ENCODE peak calls at places on chromosomes 6 and 20, in six cellular contexts. Q is GM23248, J is IMR-90, Z is Peyer's patch, U is tibial artery, O is aorta. C is an unnamed sample.

GRCh38 chr6:97689078-97689754 is 406.2 kb upstream of the MMS22L start:
- DNase-seq in Q (no peak), J (no peak), Z (no peak), U (no peak), O (no peak), C (no peak)

GRCh38 chr6:137705166-137706064 is 161.6 kb upstream of the TNFAIP3 start:
- DNase-seq in Q (peak; percentile 76), J (peak; percentile 63), Z (peak; percentile 54), U (peak; percentile 54), O (no peak), C (peak; percentile 56)

GRCh38 chr20:48621256-48622078 is 206.3 kb downstream of the PREX1 start:
- DNase-seq in Q (peak; percentile 68), J (peak; percentile 4), Z (no peak), U (no peak), O (peak; percentile 69), C (peak; percentile 20)

GRCh38 chr20:64242003-64242796 is 13.3 kb upstream of the PCMTD2 start:
- DNase-seq in Q (no peak), J (no peak), Z (no peak), U (no peak), O (peak; percentile 51), C (peak; percentile 38)

GRCh38 chr6:16064687-16065086 is 64.2 kb upstream of the MYLIP start:
- DNase-seq in Q (no peak), J (no peak), Z (no peak), U (no peak), O (no peak), C (no peak)

GRCh38 chr6:33343953-33344611 is 26.5 kb upstream of the ZBTB22 start:
- DNase-seq in Q (no peak), J (no peak), Z (peak; percentile 76), U (no peak), O (no peak), C (no peak)

GRCh38 chr20:47973519-47974233 is 188.4 kb upstream of the SULF2 start:
- DNase-seq in Q (no peak), J (no peak), Z (no peak), U (no peak), O (no peak), C (peak; percentile 57)

GRCh38 chr6:31651602-31652191 is 764 bp downstream of the BAG6 start:
- DNase-seq in Q (peak; percentile 91), J (peak; percentile 80), Z (peak; percentile 67), U (peak; percentile 84), O (no peak), C (peak; percentile 78)

GRCh38 chr20:12591949-12592470 is 416.8 kb upstream of the SPTLC3 start:
- DNase-seq in Q (no peak), J (no peak), Z (no peak), U (no peak), O (no peak), C (no peak)

GRCh38 chr20:25195962-25196700 is 619 bp downstream of the ENTPD6 start:
- DNase-seq in Q (no peak), J (peak; percentile 5), Z (peak; percentile 44), U (no peak), O (peak; percentile 84), C (no peak)

GRCh38 chr6:119891206-119891605 is 541.6 kb upstream of the MAN1A1 start:
- DNase-seq in Q (no peak), J (no peak), Z (no peak), U (no peak), O (no peak), C (no peak)

GRCh38 chr20:10671850-10672578 is 1.8 kb downstream of the JAG1 start:
- DNase-seq in Q (peak; percentile 71), J (peak; percentile 46), Z (no peak), U (peak; percentile 88), O (peak; percentile 88), C (peak; percentile 67)

GRCh38 chr6:1608976-1609661 is 596 bp upstream of the FOXC1 start:
- DNase-seq in Q (peak; percentile 50), J (peak; percentile 8), Z (no peak), U (peak; percentile 62), O (peak; percentile 93), C (peak; percentile 50)

GRCh38 chr6:1609662-1610496 is at the start of gene FOXC1:
- DNase-seq in Q (peak; percentile 96), J (peak; percentile 94), Z (no peak), U (peak; percentile 93), O (peak; percentile 97), C (peak; percentile 87)

GRCh38 chr6:1607557-1608221 is 2.0 kb upstream of the FOXC1 start:
- DNase-seq in Q (peak; percentile 31), J (no peak), Z (no peak), U (no peak), O (peak; percentile 79), C (peak; percentile 59)

GRCh38 chr6:1607236-1607556 is 2.5 kb upstream of the FOXC1 start:
- DNase-seq in Q (no peak), J (no peak), Z (no peak), U (no peak), O (no peak), C (no peak)

DNA sequence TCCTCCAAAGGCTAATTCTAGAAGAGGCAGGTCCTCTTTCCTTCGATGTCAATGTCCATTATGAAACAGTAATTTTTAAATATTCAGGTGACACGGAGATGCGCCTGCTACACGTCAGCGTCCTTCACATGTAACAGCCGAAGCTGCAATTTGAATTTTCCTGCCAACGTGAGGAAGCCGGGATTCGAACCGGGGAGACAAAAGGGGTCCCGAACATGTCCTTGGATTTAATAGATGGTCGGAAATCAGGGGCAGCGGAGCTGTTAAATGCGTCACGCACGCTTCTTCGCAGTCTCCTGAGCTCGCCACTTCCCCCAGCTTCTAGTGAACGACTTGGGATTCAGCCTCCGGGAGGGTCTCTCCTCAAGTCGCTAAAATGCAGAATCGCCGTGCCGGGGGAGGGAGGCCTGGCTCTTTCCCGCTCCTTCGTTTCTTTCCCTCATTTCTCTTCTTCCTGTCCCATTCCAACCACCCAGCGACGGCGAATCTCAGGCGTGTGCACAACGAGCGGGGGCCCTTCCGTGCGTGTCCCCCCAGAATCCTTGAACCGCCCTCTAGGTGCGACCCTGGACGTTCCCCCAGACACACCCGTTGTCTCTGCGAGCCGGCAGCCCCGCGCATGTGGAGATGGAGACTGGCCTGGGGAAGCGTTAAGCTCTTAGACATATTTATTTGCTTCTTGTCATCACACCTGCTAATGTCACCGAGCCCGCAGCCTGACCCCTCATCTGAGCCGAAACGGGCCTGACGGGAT is 1.3 kb upstream of the FOXC1 start:
- DNase-seq in Q (peak; percentile 19), J (no peak), Z (no peak), U (no peak), O (no peak), C (no peak)
- H3K4me3 ChIP-seq in Q (no peak overlapping the region), J (no peak overlapping the region), Z (no peak overlapping the region), U (peak overlapping the region; percentile 70), O (peak overlapping the region; percentile 92), C (no peak overlapping the region)

GRCh38 chr6:121443953-121444590 is 8.6 kb downstream of the GJA1 start:
- DNase-seq in Q (peak; percentile 49), J (no peak), Z (no peak), U (no peak), O (no peak), C (no peak)

GRCh38 chr6:121442591-121442990 is 7.1 kb downstream of the GJA1 start:
- DNase-seq in Q (peak; percentile 40), J (no peak), Z (no peak), U (no peak), O (no peak), C (no peak)

GRCh38 chr6:121437861-121438651 is 2.6 kb downstream of the GJA1 start:
- DNase-seq in Q (peak; percentile 77), J (peak; percentile 52), Z (no peak), U (peak; percentile 40), O (peak; percentile 79), C (no peak)

GRCh38 chr6:121439456-121440250 is 4.2 kb downstream of the GJA1 start:
- DNase-seq in Q (peak; percentile 16), J (no peak), Z (no peak), U (no peak), O (no peak), C (no peak)

DNA sequence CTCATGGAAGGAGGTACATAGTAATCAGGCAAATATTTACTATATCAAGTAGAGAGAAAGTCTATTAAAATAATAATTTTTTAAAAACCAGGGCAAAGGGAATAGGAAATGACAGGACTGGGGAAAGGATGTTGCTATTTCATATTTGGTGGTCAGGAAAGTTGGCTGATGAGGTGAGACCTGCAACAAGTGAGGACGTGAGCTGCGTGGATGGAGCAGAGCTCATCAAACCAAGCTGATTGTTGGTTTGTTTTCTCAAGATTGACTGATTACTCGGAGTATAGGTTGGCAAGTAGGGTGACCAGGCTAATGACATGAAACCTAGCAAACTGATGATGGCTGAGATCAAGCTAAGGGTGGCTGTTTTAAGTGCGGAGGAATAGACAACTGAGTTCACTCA is 6.0 kb downstream of the GJA1 start:
- DNase-seq in Q (no peak), J (no peak), Z (no peak), U (no peak), O (no peak), C (no peak)
- H3K27ac ChIP-seq in Q (no peak overlapping the region), J (peak overlapping the region; percentile 27), Z (no peak overlapping the region), U (peak overlapping the region; percentile 42), O (peak overlapping the region; percentile 39), C (no peak overlapping the region)

DNA sequence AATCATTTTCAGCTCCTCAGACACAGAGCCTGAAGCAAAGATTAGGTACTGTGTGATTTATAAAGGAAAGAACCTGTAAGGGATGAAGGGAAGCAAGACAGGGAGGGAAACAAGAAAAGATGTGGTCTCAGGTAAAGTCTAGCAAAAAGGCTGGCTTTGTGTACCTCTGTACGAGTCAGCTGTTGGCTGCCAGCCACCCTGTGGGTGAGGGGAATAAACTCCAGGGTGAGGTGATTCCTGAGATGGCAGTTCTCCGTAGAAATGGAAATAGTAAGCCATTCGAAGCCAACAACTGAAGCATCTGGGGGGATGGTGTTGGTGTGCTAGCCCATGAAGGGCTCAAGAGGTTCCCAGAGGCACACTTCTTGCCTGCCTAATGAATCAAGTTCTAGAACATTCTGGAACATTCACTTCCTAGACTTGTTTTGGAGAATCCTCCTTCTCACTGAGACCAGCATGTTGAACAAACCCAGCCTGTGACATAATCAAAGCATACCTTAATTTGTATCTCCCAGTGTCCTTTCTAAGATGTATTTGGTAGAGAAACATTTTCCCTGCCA is 10.6 kb upstream of the TTPAL start:
- DNase-seq in Q (no peak), J (no peak), Z (no peak), U (no peak), O (peak; percentile 22), C (peak; percentile 86)
- H3K4me1 ChIP-seq in Q (no peaks in the 10 kb centered on the region), J (no peaks in the 10 kb centered on the region), Z (no peaks in the 10 kb centered on the region), U (no peaks in the 10 kb centered on the region), O (no peaks in the 10 kb centered on the region), C (peaks cover 82% of the 10 kb centered on the region)

DNA sequence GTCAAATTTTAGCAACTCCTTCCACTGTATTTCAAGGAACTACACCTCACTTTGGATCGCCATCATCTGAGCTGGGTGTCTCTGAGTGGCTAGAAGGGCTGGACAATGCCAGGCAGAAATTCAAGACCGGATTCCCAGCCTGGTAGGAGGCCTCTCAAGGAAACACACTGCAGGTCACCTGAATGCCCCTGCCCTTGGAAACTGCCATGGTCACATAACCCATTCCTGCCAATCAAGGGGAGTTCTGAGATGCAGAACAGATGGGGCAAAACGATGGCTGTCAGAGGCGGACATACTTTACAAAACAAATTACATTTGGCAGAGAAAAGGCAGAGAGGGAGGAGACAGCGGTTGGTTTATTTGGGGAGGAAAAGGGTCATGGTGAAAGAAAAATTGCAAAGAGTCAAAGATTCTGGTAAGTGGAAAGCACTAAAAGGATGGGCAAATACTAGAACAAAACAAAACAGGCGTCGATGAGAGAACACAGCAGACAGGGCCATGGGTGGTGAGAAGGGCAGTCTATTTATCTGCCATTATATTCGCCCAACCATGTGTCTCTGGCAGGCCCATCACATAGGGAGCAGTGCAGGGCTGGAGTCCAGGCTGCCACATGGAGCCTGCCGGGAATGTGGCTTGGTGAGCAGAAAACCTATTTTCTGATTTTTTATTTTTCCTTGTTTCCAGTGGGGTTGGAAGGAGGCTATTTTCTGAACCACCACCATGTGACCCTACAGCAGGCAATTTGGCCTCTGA is 13.5 kb downstream of the BEND3 start:
- DNase-seq in Q (no peak), J (no peak), Z (no peak), U (no peak), O (no peak), C (no peak)
- H3K4me3 ChIP-seq in Q (no peak overlapping the region), J (no peak overlapping the region), Z (no peak overlapping the region), U (no peak overlapping the region), O (no peak overlapping the region), C (no peak overlapping the region)

C was measured in right lobe of liver.